ENCODE peak calls at places on chromosomes 4 and X, in seven cellular contexts. V is uterus, X is heart left ventricle, Y is IMR-90, B is right lobe of liver, S is HCT116, R is breast epithelium. A is an unnamed sample. For H3K4me1, the result is how much of the 10 kb centered on the place peaks cover.

GRCh38 chrX:2224597-2225235 is 276.1 kb downstream of the DHRSX start:
- DNase-seq in V (no peak), X (no peak), Y (no peak), B (no peak), S (no peak), R (no peak), A (no peak)

GRCh38 chr4:153249199-153250154 is 45.2 kb downstream of the TRIM2 start:
- DNase-seq in V (peak), X (peak), Y (peak), B (peak), S (peak), R (peak), A (peak)

GRCh38 chrX:118423558-118423957 is 72.1 kb upstream of the DOCK11 start:
- DNase-seq in V (no peak), X (no peak), Y (no peak), B (no peak), S (no peak), R (no peak), A (no peak)

GRCh38 chr4:176849076-176849475 is 56.4 kb upstream of the VEGFC start:
- DNase-seq in V (no peak), X (no peak), Y (no peak), B (no peak), S (no peak), R (no peak), A (no peak)

GRCh38 chr4:102503831-102504786 is 3.0 kb downstream of the NFKB1 start:
- DNase-seq in V (no peak), X (no peak), Y (no peak), B (no peak), S (no peak), R (no peak), A (no peak)

GRCh38 chrX:33132569-33132968 is 78.8 kb downstream of the DMD start:
- DNase-seq in V (no peak), X (no peak), Y (no peak), B (no peak), S (no peak), R (no peak), A (no peak)

GRCh38 chrX:47239199-47239598 is 6.4 kb downstream of the USP11 start:
- DNase-seq in V (no peak), X (no peak), Y (no peak), B (no peak), S (no peak), R (no peak), A (no peak)

GRCh38 chrX:40550069-40550468 is 30.7 kb upstream of the ATP6AP2 start:
- DNase-seq in V (no peak), X (no peak), Y (no peak), B (no peak), S (no peak), R (no peak), A (no peak)

GRCh38 chrX:2485789-2486345 is 14.9 kb downstream of the DHRSX start:
- DNase-seq in V (no peak), X (no peak), Y (no peak), B (no peak), S (no peak), R (no peak), A (no peak)

DNA sequence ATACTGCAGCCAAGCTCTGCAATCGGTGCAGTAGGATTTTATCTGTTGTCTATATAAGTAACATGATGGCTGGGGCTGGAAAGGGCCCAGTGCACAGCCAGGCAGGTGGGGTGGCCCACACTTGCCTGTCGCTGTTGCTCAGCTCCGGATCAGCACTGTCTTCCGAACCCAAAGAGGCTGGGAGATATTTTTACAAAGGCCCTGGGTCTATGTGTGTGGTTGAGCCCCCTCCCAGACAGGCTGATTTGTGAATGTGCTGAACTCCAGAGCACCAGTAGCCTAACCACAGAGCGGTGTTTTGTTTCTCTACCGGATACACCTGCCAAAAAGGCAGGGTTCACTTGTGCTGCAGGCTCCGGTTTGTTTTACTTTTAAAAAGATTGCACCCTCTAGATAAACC is 33.5 kb upstream of the CHRNA9 start:
- DNase-seq in V (no peak), X (no peak), Y (no peak), B (no peak), S (no peak), R (no peak), A (no peak)
- TF ChIP-seq POLR2A in V (no peak), X (no peak), Y (no peak), B (no peak), S (no peak), R (no peak), A (no peak)

GRCh38 chr4:7857238-7857701 is 82.4 kb downstream of the AFAP1 start:
- DNase-seq in V (peak), X (peak), Y (peak), B (no peak), S (no peak), R (no peak), A (no peak)

GRCh38 chr4:7854211-7854610 is 85.5 kb downstream of the AFAP1 start:
- DNase-seq in V (no peak), X (no peak), Y (no peak), B (no peak), S (no peak), R (no peak), A (no peak)

GRCh38 chr4:7854697-7855370 is 84.8 kb downstream of the AFAP1 start:
- DNase-seq in V (no peak), X (no peak), Y (no peak), B (no peak), S (no peak), R (no peak), A (no peak)

GRCh38 chr4:7857993-7858392 is 81.7 kb downstream of the AFAP1 start:
- DNase-seq in V (no peak), X (no peak), Y (no peak), B (no peak), S (no peak), R (no peak), A (no peak)

DNA sequence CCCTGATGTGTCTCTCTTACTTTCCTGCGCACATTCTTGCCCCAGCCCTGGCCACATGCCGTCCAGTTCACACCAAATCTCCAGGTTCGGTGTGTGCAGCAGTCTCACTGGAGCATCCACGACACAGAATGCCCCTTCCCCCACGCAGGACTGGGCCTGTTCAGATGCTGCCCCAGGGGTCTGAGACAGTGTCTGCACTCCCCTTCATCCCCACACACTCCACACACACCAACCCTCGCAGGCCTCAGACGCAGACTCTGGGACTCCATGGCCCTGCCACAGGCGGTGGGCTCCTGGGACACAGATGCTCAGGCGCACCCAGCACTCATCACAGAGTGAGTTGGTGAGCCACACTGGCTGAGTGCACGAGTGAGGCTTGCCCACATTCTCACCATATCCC is 83.9 kb downstream of the AFAP1 start:
- DNase-seq in V (no peak), X (no peak), Y (no peak), B (no peak), S (no peak), R (no peak), A (no peak)
- H3K4me1 ChIP-seq in V (under half), X (under half), Y (under half), B (under half), S (under half), R (under half), A (under half)

DNA sequence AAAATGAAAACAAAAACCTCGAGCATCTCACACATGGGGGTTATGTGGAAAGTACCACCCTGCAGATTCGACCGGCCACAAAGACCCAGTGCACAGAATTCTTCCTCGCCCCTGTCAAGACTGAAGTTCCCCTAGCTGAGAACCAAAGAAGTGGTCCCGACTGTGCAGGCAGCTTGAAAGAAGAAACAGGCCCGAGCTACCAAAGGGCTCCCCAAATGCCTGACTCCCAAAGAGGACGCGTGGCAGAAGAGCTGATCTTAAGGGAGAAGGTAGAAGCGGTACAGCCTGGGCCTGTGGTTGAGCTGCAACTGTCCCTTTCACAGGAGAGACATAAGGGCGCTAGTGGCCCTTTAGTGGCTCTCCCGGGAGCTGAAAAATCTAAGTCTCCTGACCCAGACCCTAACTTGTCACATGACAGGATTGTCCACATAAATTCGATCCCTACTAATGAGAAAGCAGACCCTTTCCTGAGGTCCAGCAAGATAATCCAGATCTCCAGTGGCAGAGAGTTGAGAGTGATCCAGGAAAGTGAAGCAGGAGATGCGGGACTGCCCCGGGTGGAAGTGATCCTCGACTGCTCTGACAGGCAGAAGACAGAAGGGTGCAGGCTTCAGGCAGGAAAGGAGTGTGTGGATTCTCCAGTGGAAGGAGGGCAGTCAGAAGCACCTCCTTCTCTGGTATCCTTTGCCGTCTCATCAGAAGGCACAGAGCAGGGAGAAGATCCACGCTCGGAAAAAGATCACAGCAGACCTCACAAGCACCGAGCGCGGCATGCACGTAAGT is 108.8 kb upstream of the MYOZ2 start:
- DNase-seq in V (peak), X (peak), Y (no peak), B (no peak), S (no peak), R (no peak), A (no peak)
- TF ChIP-seq POLR2A in V (peak), X (no peak), Y (no peak), B (no peak), S (no peak), R (no peak), A (no peak)

DNA sequence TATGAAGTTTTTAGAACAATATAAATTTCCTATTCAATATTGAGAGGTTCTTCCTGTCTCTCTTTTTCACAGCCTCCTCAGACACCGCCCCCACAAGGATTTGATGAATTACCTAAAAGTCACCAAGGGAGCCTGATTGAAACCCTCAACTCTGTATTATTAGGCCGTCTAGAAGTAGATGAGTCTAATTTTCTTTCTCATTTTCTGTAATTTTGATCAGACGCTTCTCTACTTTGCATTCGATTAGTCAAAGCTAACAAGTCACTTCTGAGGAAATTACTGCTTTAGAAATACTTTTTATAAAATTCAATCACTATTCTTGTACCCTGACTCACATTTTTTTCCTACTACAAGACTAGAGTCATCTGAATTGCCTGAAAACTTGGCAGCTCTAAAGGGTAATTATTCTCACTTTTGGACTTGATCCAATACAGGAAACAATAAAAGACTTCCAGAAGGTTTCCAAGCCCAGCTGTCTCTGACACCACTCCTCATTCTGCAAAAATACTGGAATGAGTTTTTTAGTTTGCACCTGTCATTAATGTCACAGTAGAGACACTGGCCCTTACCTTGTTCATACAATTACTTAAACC is 111.2 kb downstream of the ELOVL6 start:
- DNase-seq in V (no peak), X (no peak), Y (peak), B (no peak), S (peak), R (no peak), A (no peak)
- H3K4me1 ChIP-seq in V (under half), X (under half), Y (under half), B (under half), S (half or more), R (under half), A (under half)

GRCh38 chrX:103629295-103630170 is 758 bp downstream of the TCEAL1 start:
- DNase-seq in V (peak), X (peak), Y (peak), B (peak), S (no peak), R (peak), A (peak)
- TF ChIP-seq POLR2A in V (peak), X (no peak), Y (no peak), B (peak), S (no peak), R (peak), A (peak)